ENCODE peak calls at places on chromosomes 16 and 17, in six cellular contexts. One of them, this sample, is unnamed.

GRCh38 chr16:22369221-22369811 is 5.1 kb downstream of the CDR2 start:
- DNase-seq in tibial artery: no peak
- DNase-seq in Caco-2: no peak
- DNase-seq in astrocyte of the spinal cord: peak
- DNase-seq in type B pancreatic cell: no peak
- DNase-seq in psoas muscle: no peak
- DNase-seq in this sample: no peak

GRCh38 chr16:11507350-11507749 is 79.4 kb downstream of the LITAF start:
- DNase-seq in astrocyte of the spinal cord: no peak
- DNase-seq in Caco-2: no peak
- DNase-seq in psoas muscle: no peak
- DNase-seq in tibial artery: no peak
- DNase-seq in type B pancreatic cell: no peak
- DNase-seq in this sample: no peak

GRCh38 chr16:84842516-84843148 is 22.8 kb downstream of the CRISPLD2 start:
- DNase-seq in Caco-2: no peak
- DNase-seq in tibial artery: no peak
- DNase-seq in astrocyte of the spinal cord: no peak
- DNase-seq in type B pancreatic cell: no peak
- DNase-seq in psoas muscle: no peak
- DNase-seq in this sample: peak

GRCh38 chr17:55576237-55576998 is 65.2 kb upstream of the SMIM36 start:
- DNase-seq in type B pancreatic cell: no peak
- DNase-seq in psoas muscle: peak
- DNase-seq in tibial artery: peak
- DNase-seq in Caco-2: no peak
- DNase-seq in astrocyte of the spinal cord: peak
- DNase-seq in this sample: peak

GRCh38 chr17:18182978-18183333 is 672 bp upstream of the ALKBH5 start:
- DNase-seq in psoas muscle: peak
- DNase-seq in Caco-2: peak
- DNase-seq in type B pancreatic cell: peak
- DNase-seq in tibial artery: peak
- DNase-seq in astrocyte of the spinal cord: no peak
- DNase-seq in this sample: peak

GRCh38 chr17:36877774-36878173 is 59.5 kb upstream of the LHX1 start:
- DNase-seq in Caco-2: no peak
- DNase-seq in astrocyte of the spinal cord: no peak
- DNase-seq in tibial artery: no peak
- DNase-seq in type B pancreatic cell: no peak
- DNase-seq in psoas muscle: no peak
- DNase-seq in this sample: no peak

GRCh38 chr17:47852113-47852949 is 1.4 kb upstream of the SP6 start:
- DNase-seq in psoas muscle: no peak
- DNase-seq in tibial artery: no peak
- DNase-seq in Caco-2: no peak
- DNase-seq in astrocyte of the spinal cord: no peak
- DNase-seq in type B pancreatic cell: no peak
- DNase-seq in this sample: no peak

GRCh38 chr17:1829189-1829578 is 518 bp downstream of the SMYD4 start:
- DNase-seq in astrocyte of the spinal cord: peak
- DNase-seq in type B pancreatic cell: no peak
- DNase-seq in tibial artery: no peak
- DNase-seq in Caco-2: no peak
- DNase-seq in psoas muscle: peak
- DNase-seq in this sample: peak

GRCh38 chr16:48366165-48367093 is 18.8 kb downstream of the SIAH1 start:
- DNase-seq in Caco-2: peak
- DNase-seq in psoas muscle: no peak
- DNase-seq in type B pancreatic cell: no peak
- DNase-seq in tibial artery: peak
- DNase-seq in astrocyte of the spinal cord: peak
- DNase-seq in this sample: peak

GRCh38 chr17:31390748-31391495 is 553 bp upstream of the RAB11FIP4 start:
- DNase-seq in psoas muscle: no peak
- DNase-seq in type B pancreatic cell: peak
- DNase-seq in Caco-2: no peak
- DNase-seq in astrocyte of the spinal cord: no peak
- DNase-seq in tibial artery: no peak
- DNase-seq in this sample: no peak

GRCh38 chr16:66751135-66751991 is at the start of gene DYNC1LI2:
- DNase-seq in tibial artery: peak
- DNase-seq in type B pancreatic cell: peak
- DNase-seq in astrocyte of the spinal cord: peak
- DNase-seq in psoas muscle: peak
- DNase-seq in Caco-2: peak
- DNase-seq in this sample: peak

GRCh38 chr17:19876524-19877161 is 8.9 kb upstream of the ULK2 start:
- DNase-seq in psoas muscle: peak
- DNase-seq in Caco-2: no peak
- DNase-seq in type B pancreatic cell: no peak
- DNase-seq in astrocyte of the spinal cord: no peak
- DNase-seq in tibial artery: peak
- DNase-seq in this sample: no peak

GRCh38 chr16:86076606-86077005 is 177.6 kb downstream of the IRF8 start:
- DNase-seq in psoas muscle: no peak
- DNase-seq in astrocyte of the spinal cord: no peak
- DNase-seq in tibial artery: no peak
- DNase-seq in type B pancreatic cell: no peak
- DNase-seq in Caco-2: peak
- DNase-seq in this sample: no peak

GRCh38 chr17:50634915-50635719 is 436 bp downstream of the ABCC3 start:
- DNase-seq in psoas muscle: no peak
- DNase-seq in type B pancreatic cell: no peak
- DNase-seq in astrocyte of the spinal cord: no peak
- DNase-seq in tibial artery: no peak
- DNase-seq in Caco-2: no peak
- DNase-seq in this sample: peak
- TF ChIP-seq CTCF in psoas muscle: no peak
- TF ChIP-seq CTCF in type B pancreatic cell: no peak
- TF ChIP-seq CTCF in astrocyte of the spinal cord: no peak
- TF ChIP-seq CTCF in tibial artery: no peak
- TF ChIP-seq CTCF in Caco-2: peak
- TF ChIP-seq CTCF in this sample: peak

GRCh38 chr17:61551255-61551742 is 39.7 kb downstream of the NACA2 start:
- DNase-seq in tibial artery: no peak
- DNase-seq in Caco-2: no peak
- DNase-seq in type B pancreatic cell: no peak
- DNase-seq in astrocyte of the spinal cord: peak
- DNase-seq in psoas muscle: no peak
- DNase-seq in this sample: no peak
- TF ChIP-seq CTCF in tibial artery: peak
- TF ChIP-seq CTCF in Caco-2: peak
- TF ChIP-seq CTCF in type B pancreatic cell: peak
- TF ChIP-seq CTCF in astrocyte of the spinal cord: peak
- TF ChIP-seq CTCF in psoas muscle: peak
- TF ChIP-seq CTCF in this sample: peak

DNA sequence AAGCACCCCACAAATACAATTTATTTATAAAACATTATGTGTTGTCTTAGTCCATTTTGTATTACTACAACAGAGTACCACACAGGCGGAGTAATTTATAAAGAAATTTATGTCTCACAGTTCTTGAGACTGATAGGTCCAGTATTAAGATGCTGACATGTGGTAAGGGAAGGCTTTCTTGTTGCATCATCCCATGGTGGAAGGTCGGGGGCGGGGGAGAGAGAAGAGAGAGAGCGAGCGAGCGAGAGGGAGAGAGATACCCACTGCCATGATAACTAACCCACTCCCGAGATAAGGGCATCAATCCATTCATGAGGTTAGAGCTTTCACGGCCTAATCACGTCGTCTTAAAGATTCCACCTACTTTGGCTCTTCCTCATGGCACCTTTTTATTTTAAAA is 117.8 kb downstream of the KCNJ12 start:
- DNase-seq in psoas muscle: no peak
- DNase-seq in tibial artery: no peak
- DNase-seq in astrocyte of the spinal cord: no peak
- DNase-seq in type B pancreatic cell: no peak
- DNase-seq in Caco-2: no peak
- DNase-seq in this sample: no peak
- TF ChIP-seq CTCF in psoas muscle: no peak
- TF ChIP-seq CTCF in tibial artery: no peak
- TF ChIP-seq CTCF in astrocyte of the spinal cord: no peak
- TF ChIP-seq CTCF in type B pancreatic cell: no peak
- TF ChIP-seq CTCF in Caco-2: no peak
- TF ChIP-seq CTCF in this sample: no peak

GRCh38 chr17:69677130-69677529 is 262.6 kb downstream of the MAP2K6 start:
- DNase-seq in type B pancreatic cell: no peak
- DNase-seq in psoas muscle: no peak
- DNase-seq in tibial artery: no peak
- DNase-seq in astrocyte of the spinal cord: peak
- DNase-seq in Caco-2: no peak
- DNase-seq in this sample: no peak
- TF ChIP-seq CTCF in type B pancreatic cell: no peak
- TF ChIP-seq CTCF in psoas muscle: peak
- TF ChIP-seq CTCF in tibial artery: no peak
- TF ChIP-seq CTCF in astrocyte of the spinal cord: no peak
- TF ChIP-seq CTCF in Caco-2: no peak
- TF ChIP-seq CTCF in this sample: no peak

GRCh38 chr16:70454221-70455034 is at the start of gene FCSK:
- DNase-seq in type B pancreatic cell: peak
- DNase-seq in psoas muscle: peak
- DNase-seq in astrocyte of the spinal cord: peak
- DNase-seq in Caco-2: peak
- DNase-seq in tibial artery: no peak
- DNase-seq in this sample: peak

GRCh38 chr16:70453891-70454220 is 539 bp upstream of the FCSK start:
- DNase-seq in astrocyte of the spinal cord: no peak
- DNase-seq in type B pancreatic cell: no peak
- DNase-seq in tibial artery: no peak
- DNase-seq in Caco-2: no peak
- DNase-seq in psoas muscle: no peak
- DNase-seq in this sample: peak

GRCh38 chr16:70453117-70453890 is 1.1 kb upstream of the FCSK start:
- DNase-seq in psoas muscle: no peak
- DNase-seq in type B pancreatic cell: no peak
- DNase-seq in astrocyte of the spinal cord: no peak
- DNase-seq in tibial artery: no peak
- DNase-seq in Caco-2: no peak
- DNase-seq in this sample: no peak

GRCh38 chr16:70457446-70457845 is 3.1 kb downstream of the FCSK start:
- DNase-seq in astrocyte of the spinal cord: no peak
- DNase-seq in Caco-2: no peak
- DNase-seq in psoas muscle: no peak
- DNase-seq in type B pancreatic cell: no peak
- DNase-seq in tibial artery: no peak
- DNase-seq in this sample: no peak

DNA sequence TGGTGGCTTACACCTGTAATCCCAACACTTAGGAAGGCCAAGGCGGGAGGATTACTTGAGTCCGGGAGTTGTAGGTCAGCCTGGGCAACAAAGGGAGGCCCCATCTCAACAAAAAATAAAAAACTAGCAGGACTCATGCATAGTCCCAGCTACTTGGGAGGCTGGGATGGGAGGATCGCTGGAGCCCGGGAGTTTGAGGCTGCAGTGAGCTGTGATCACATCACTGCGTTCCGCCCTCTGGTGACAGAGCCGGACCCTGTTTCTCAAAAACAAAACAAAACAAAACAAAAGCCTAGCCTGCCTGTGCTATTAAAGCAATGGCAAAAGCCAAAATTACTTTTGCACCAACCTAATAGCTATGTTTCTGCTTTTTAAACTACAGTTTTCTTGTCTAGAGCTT is 1.5 kb downstream of the FCSK start:
- DNase-seq in Caco-2: no peak
- DNase-seq in astrocyte of the spinal cord: no peak
- DNase-seq in type B pancreatic cell: no peak
- DNase-seq in psoas muscle: no peak
- DNase-seq in tibial artery: no peak
- DNase-seq in this sample: no peak
- TF ChIP-seq CTCF in Caco-2: no peak
- TF ChIP-seq CTCF in astrocyte of the spinal cord: no peak
- TF ChIP-seq CTCF in type B pancreatic cell: no peak
- TF ChIP-seq CTCF in psoas muscle: no peak
- TF ChIP-seq CTCF in tibial artery: no peak
- TF ChIP-seq CTCF in this sample: no peak

GRCh38 chr17:45110676-45111611 is 21.4 kb downstream of the PLCD3 start:
- DNase-seq in psoas muscle: peak
- DNase-seq in type B pancreatic cell: no peak
- DNase-seq in astrocyte of the spinal cord: no peak
- DNase-seq in Caco-2: no peak
- DNase-seq in tibial artery: peak
- DNase-seq in this sample: no peak
- TF ChIP-seq CTCF in psoas muscle: peak
- TF ChIP-seq CTCF in type B pancreatic cell: no peak
- TF ChIP-seq CTCF in astrocyte of the spinal cord: no peak
- TF ChIP-seq CTCF in Caco-2: no peak
- TF ChIP-seq CTCF in tibial artery: no peak
- TF ChIP-seq CTCF in this sample: no peak

GRCh38 chr17:59786536-59787319 is 79.3 kb downstream of the VMP1 start:
- DNase-seq in type B pancreatic cell: no peak
- DNase-seq in tibial artery: peak
- DNase-seq in Caco-2: peak
- DNase-seq in astrocyte of the spinal cord: peak
- DNase-seq in psoas muscle: no peak
- DNase-seq in this sample: peak

GRCh38 chr17:59783221-59784016 is 76.0 kb downstream of the VMP1 start:
- DNase-seq in psoas muscle: no peak
- DNase-seq in tibial artery: no peak
- DNase-seq in Caco-2: no peak
- DNase-seq in type B pancreatic cell: no peak
- DNase-seq in astrocyte of the spinal cord: peak
- DNase-seq in this sample: no peak

GRCh38 chr17:59790936-59791335 is 83.5 kb downstream of the VMP1 start:
- DNase-seq in type B pancreatic cell: no peak
- DNase-seq in tibial artery: no peak
- DNase-seq in psoas muscle: no peak
- DNase-seq in astrocyte of the spinal cord: no peak
- DNase-seq in Caco-2: no peak
- DNase-seq in this sample: no peak

GRCh38 chr17:59785091-59785799 is 77.8 kb downstream of the VMP1 start:
- DNase-seq in tibial artery: no peak
- DNase-seq in Caco-2: no peak
- DNase-seq in psoas muscle: no peak
- DNase-seq in type B pancreatic cell: no peak
- DNase-seq in astrocyte of the spinal cord: peak
- DNase-seq in this sample: no peak

GRCh38 chr17:59786213-59786535 is 78.7 kb downstream of the VMP1 start:
- DNase-seq in psoas muscle: no peak
- DNase-seq in astrocyte of the spinal cord: no peak
- DNase-seq in tibial artery: no peak
- DNase-seq in type B pancreatic cell: no peak
- DNase-seq in Caco-2: no peak
- DNase-seq in this sample: no peak
- TF ChIP-seq CTCF in psoas muscle: no peak
- TF ChIP-seq CTCF in astrocyte of the spinal cord: no peak
- TF ChIP-seq CTCF in tibial artery: no peak
- TF ChIP-seq CTCF in type B pancreatic cell: no peak
- TF ChIP-seq CTCF in Caco-2: no peak
- TF ChIP-seq CTCF in this sample: no peak

This sample was measured in Calu3.